ENCODE peak calls at places on chromosome 21, in ten cellular contexts. K is CD8-positive, alpha-beta T cell; G is stimulated activated CD4-positive, alpha-beta T cell treated with anti-CD3 and anti-CD28 coated beads, Interleukin-15, amount 100 ng/mL, for 24 hours; T is EH; A is mesendoderm; Y is tibial nerve; Q is activated naive CD4-positive, alpha-beta T cell treated with anti-CD3 and anti-CD28 coated beads, Interleukin-2, amount 10 ng/mL, durations not matched to agents 7 days and 5 days; W is kidney tubule cell; O is Ammon's horn; S is M059J. D is an unnamed sample.

GRCh38 chr21:45995686-45996179 is 14.2 kb downstream of the COL6A1 start:
- DNase-seq in W (peak), T (no peak), G (peak), K (no peak), A (no peak), Q (peak), Y (no peak), O (no peak), S (peak), D (no peak)

GRCh38 chr21:39319814-39320332 is 6.4 kb upstream of the BRWD1 start:
- DNase-seq in Y (no peak), A (no peak), W (no peak), K (no peak), T (peak), O (no peak), Q (no peak), S (no peak), G (no peak), D (no peak)

GRCh38 chr21:26717146-26717739 is 128.0 kb downstream of the ADAMTS1 start:
- DNase-seq in T (peak), A (no peak), W (peak), G (no peak), S (peak), K (no peak), O (no peak), Y (no peak), Q (no peak), D (peak)

GRCh38 chr21:41142051-41142795 is 25.7 kb upstream of the BACE2 start:
- DNase-seq in O (peak), K (no peak), Y (peak), G (no peak), T (peak), S (peak), W (peak), A (peak), Q (no peak), D (peak)

GRCh38 chr21:38434913-38435533 is 63.3 kb downstream of the ERG start:
- DNase-seq in T (peak), G (no peak), Y (no peak), O (no peak), Q (no peak), W (peak), S (peak), K (no peak), A (no peak), D (peak)

GRCh38 chr21:45655071-45655470 is 11.5 kb downstream of the PCBP3 start:
- DNase-seq in T (peak), K (no peak), G (no peak), Y (no peak), O (no peak), Q (no peak), A (no peak), S (peak), W (no peak), D (no peak)

GRCh38 chr21:41692216-41692615 is 74.6 kb downstream of the RIPK4 start:
- DNase-seq in K (no peak), Q (no peak), Y (no peak), A (no peak), G (no peak), W (no peak), O (peak), T (no peak), S (no peak), D (no peak)

GRCh38 chr21:37407719-37408455 is 41.3 kb downstream of the DYRK1A start:
- DNase-seq in W (no peak), Q (no peak), T (peak), O (no peak), Y (no peak), S (peak), K (no peak), A (no peak), G (no peak), D (peak)

GRCh38 chr21:34942911-34943310 is 106.2 kb downstream of the RUNX1 start:
- DNase-seq in Q (no peak), Y (no peak), W (no peak), O (no peak), A (no peak), G (no peak), S (no peak), K (no peak), T (no peak), D (no peak)

GRCh38 chr21:42440187-42440792 is 36.6 kb downstream of the UBASH3A start:
- DNase-seq in Q (peak), G (peak), S (no peak), K (no peak), A (no peak), Y (no peak), T (no peak), W (no peak), O (no peak), D (no peak)

GRCh38 chr21:44966135-44967081 is 26.6 kb downstream of the SLX9 start:
- DNase-seq in O (peak), K (no peak), W (no peak), Q (no peak), T (no peak), S (no peak), G (no peak), A (no peak), Y (peak), D (no peak)

GRCh38 chr21:34599534-34600101 is 15.3 kb downstream of the RCAN1 start:
- DNase-seq in O (no peak), G (no peak), K (no peak), Y (no peak), S (peak), T (no peak), W (no peak), A (no peak), Q (no peak), D (no peak)

GRCh38 chr21:20998886-20999285 is 677 bp downstream of the NCAM2 start:
- DNase-seq in Q (no peak), T (no peak), W (no peak), S (no peak), G (no peak), A (no peak), K (no peak), O (no peak), Y (no peak), D (no peak)

GRCh38 chr21:34702341-34702807 is 33.6 kb downstream of the CLIC6 start:
- DNase-seq in W (peak), S (peak), Q (no peak), Y (peak), K (no peak), A (no peak), G (no peak), O (no peak), T (peak), D (peak)

GRCh38 chr21:44382536-44382935 is 29.1 kb downstream of the TRPM2 start:
- DNase-seq in K (no peak), G (no peak), S (no peak), O (no peak), Q (no peak), A (no peak), Y (no peak), T (no peak), W (no peak), D (no peak)

GRCh38 chr21:41768371-41769042 is 1.7 kb upstream of the RIPK4 start:
- DNase-seq in K (no peak), W (peak), T (peak), Q (peak), A (peak), G (peak), O (no peak), S (peak), Y (no peak), D (peak)

GRCh38 chr21:37804001-37804400 is 112.3 kb downstream of the KCNJ6 start:
- DNase-seq in T (no peak), Y (no peak), Q (no peak), O (no peak), S (no peak), K (no peak), A (no peak), W (no peak), G (no peak), D (no peak)

GRCh38 chr21:46046471-46046870 is 51.4 kb upstream of the COL6A2 start:
- DNase-seq in G (no peak), W (no peak), T (no peak), S (no peak), Q (no peak), Y (no peak), A (no peak), K (no peak), O (no peak), D (no peak)

GRCh38 chr21:46150491-46151121 is 4.8 kb downstream of the FTCD start:
- DNase-seq in W (no peak), O (peak), A (no peak), G (no peak), S (no peak), K (no peak), Y (no peak), T (no peak), Q (peak), D (no peak)

GRCh38 chr21:16533692-16534407 is 804.1 kb downstream of the USP25 start:
- DNase-seq in S (peak), A (no peak), G (no peak), K (no peak), O (peak), Y (peak), T (no peak), W (no peak), Q (no peak), D (no peak)

GRCh38 chr21:35375115-35375514 is 326.0 kb upstream of the RUNX1 start:
- DNase-seq in Q (no peak), A (no peak), K (no peak), O (no peak), Y (no peak), W (peak), T (peak), G (no peak), S (peak), D (no peak)

GRCh38 chr21:40845621-40846020 is 1.3 kb downstream of the DSCAM start:
- DNase-seq in Y (no peak), O (no peak), W (peak), Q (no peak), K (no peak), G (no peak), S (peak), A (no peak), T (peak), D (no peak)